ENCODE peak calls at places on chromosomes 1 and 21, in nine cellular contexts. One of them, this sample, is unnamed.

GRCh38 chr1:110606784-110607662 is 865 bp upstream of the KCNA2 start:
- DNase-seq in astrocyte of the spinal cord: no peak
- DNase-seq in GM12864: no peak
- DNase-seq in lower leg skin: peak
- DNase-seq in cardiac fibroblast: no peak
- DNase-seq in suprapubic skin: no peak
- DNase-seq in choroid plexus epithelial cell: peak
- DNase-seq in AG10803: no peak
- DNase-seq in heart left ventricle: no peak
- DNase-seq in this sample: no peak

GRCh38 chr1:89855413-89856123 is 34.7 kb downstream of the LRRC8D start:
- DNase-seq in cardiac fibroblast: peak
- DNase-seq in suprapubic skin: no peak
- DNase-seq in AG10803: peak
- DNase-seq in lower leg skin: no peak
- DNase-seq in heart left ventricle: no peak
- DNase-seq in GM12864: peak
- DNase-seq in astrocyte of the spinal cord: peak
- DNase-seq in choroid plexus epithelial cell: peak
- DNase-seq in this sample: peak

GRCh38 chr1:67479146-67479891 is 49.1 kb upstream of the SERBP1 start:
- DNase-seq in choroid plexus epithelial cell: peak
- DNase-seq in lower leg skin: no peak
- DNase-seq in AG10803: peak
- DNase-seq in cardiac fibroblast: peak
- DNase-seq in GM12864: no peak
- DNase-seq in astrocyte of the spinal cord: peak
- DNase-seq in heart left ventricle: peak
- DNase-seq in suprapubic skin: no peak
- DNase-seq in this sample: peak

GRCh38 chr1:6165027-6165426 is 15.1 kb downstream of the CHD5 start:
- DNase-seq in GM12864: no peak
- DNase-seq in heart left ventricle: no peak
- DNase-seq in cardiac fibroblast: no peak
- DNase-seq in choroid plexus epithelial cell: no peak
- DNase-seq in astrocyte of the spinal cord: no peak
- DNase-seq in lower leg skin: no peak
- DNase-seq in suprapubic skin: no peak
- DNase-seq in AG10803: no peak
- DNase-seq in this sample: no peak

GRCh38 chr1:16612332-16613172 is 812 bp downstream of the NBPF1 start:
- DNase-seq in lower leg skin: peak
- DNase-seq in astrocyte of the spinal cord: peak
- DNase-seq in choroid plexus epithelial cell: peak
- DNase-seq in suprapubic skin: peak
- DNase-seq in AG10803: peak
- DNase-seq in cardiac fibroblast: peak
- DNase-seq in heart left ventricle: peak
- DNase-seq in GM12864: no peak
- DNase-seq in this sample: peak

GRCh38 chr1:39261712-39262221 is 57.3 kb downstream of the MACF1 start:
- DNase-seq in cardiac fibroblast: peak
- DNase-seq in choroid plexus epithelial cell: peak
- DNase-seq in lower leg skin: no peak
- DNase-seq in AG10803: peak
- DNase-seq in astrocyte of the spinal cord: peak
- DNase-seq in heart left ventricle: no peak
- DNase-seq in suprapubic skin: no peak
- DNase-seq in GM12864: no peak
- DNase-seq in this sample: peak

GRCh38 chr1:192538407-192539311 is 36.9 kb upstream of the RGS1 start:
- DNase-seq in cardiac fibroblast: peak
- DNase-seq in lower leg skin: no peak
- DNase-seq in astrocyte of the spinal cord: peak
- DNase-seq in heart left ventricle: no peak
- DNase-seq in GM12864: no peak
- DNase-seq in suprapubic skin: no peak
- DNase-seq in choroid plexus epithelial cell: peak
- DNase-seq in AG10803: peak
- DNase-seq in this sample: no peak

GRCh38 chr1:54490361-54491248 is 57.4 kb upstream of the ACOT11 start:
- DNase-seq in GM12864: no peak
- DNase-seq in choroid plexus epithelial cell: peak
- DNase-seq in cardiac fibroblast: no peak
- DNase-seq in AG10803: no peak
- DNase-seq in suprapubic skin: no peak
- DNase-seq in astrocyte of the spinal cord: no peak
- DNase-seq in lower leg skin: no peak
- DNase-seq in heart left ventricle: peak
- DNase-seq in this sample: no peak

GRCh38 chr1:42747125-42747524 is 7.1 kb upstream of the CLDN19 start:
- DNase-seq in suprapubic skin: peak
- DNase-seq in AG10803: no peak
- DNase-seq in heart left ventricle: peak
- DNase-seq in lower leg skin: peak
- DNase-seq in cardiac fibroblast: peak
- DNase-seq in choroid plexus epithelial cell: peak
- DNase-seq in astrocyte of the spinal cord: no peak
- DNase-seq in GM12864: no peak
- DNase-seq in this sample: no peak

GRCh38 chr1:22944656-22945055 is 28.0 kb downstream of the LACTBL1 start:
- DNase-seq in heart left ventricle: no peak
- DNase-seq in cardiac fibroblast: no peak
- DNase-seq in astrocyte of the spinal cord: no peak
- DNase-seq in GM12864: no peak
- DNase-seq in choroid plexus epithelial cell: no peak
- DNase-seq in suprapubic skin: peak
- DNase-seq in lower leg skin: peak
- DNase-seq in AG10803: no peak
- DNase-seq in this sample: no peak

GRCh38 chr21:45768011-45768740 is 124.7 kb downstream of the PCBP3 start:
- DNase-seq in cardiac fibroblast: peak
- DNase-seq in astrocyte of the spinal cord: peak
- DNase-seq in heart left ventricle: no peak
- DNase-seq in suprapubic skin: no peak
- DNase-seq in AG10803: peak
- DNase-seq in GM12864: no peak
- DNase-seq in choroid plexus epithelial cell: peak
- DNase-seq in lower leg skin: peak
- DNase-seq in this sample: no peak

GRCh38 chr1:20730690-20731056 is 1.8 kb downstream of the SH2D5 start:
- DNase-seq in heart left ventricle: no peak
- DNase-seq in choroid plexus epithelial cell: no peak
- DNase-seq in AG10803: no peak
- DNase-seq in cardiac fibroblast: no peak
- DNase-seq in astrocyte of the spinal cord: no peak
- DNase-seq in suprapubic skin: no peak
- DNase-seq in GM12864: no peak
- DNase-seq in lower leg skin: peak
- DNase-seq in this sample: no peak

GRCh38 chr1:20728371-20729154 is 3.9 kb downstream of the SH2D5 start:
- DNase-seq in heart left ventricle: no peak
- DNase-seq in lower leg skin: peak
- DNase-seq in astrocyte of the spinal cord: no peak
- DNase-seq in choroid plexus epithelial cell: no peak
- DNase-seq in cardiac fibroblast: no peak
- DNase-seq in GM12864: no peak
- DNase-seq in AG10803: no peak
- DNase-seq in suprapubic skin: peak
- DNase-seq in this sample: no peak

GRCh38 chr1:20727746-20728316 is 4.7 kb downstream of the SH2D5 start:
- DNase-seq in lower leg skin: peak
- DNase-seq in astrocyte of the spinal cord: no peak
- DNase-seq in choroid plexus epithelial cell: peak
- DNase-seq in AG10803: peak
- DNase-seq in cardiac fibroblast: peak
- DNase-seq in suprapubic skin: no peak
- DNase-seq in heart left ventricle: no peak
- DNase-seq in GM12864: no peak
- DNase-seq in this sample: no peak

GRCh38 chr1:20729990-20730689 is 2.4 kb downstream of the SH2D5 start:
- DNase-seq in cardiac fibroblast: no peak
- DNase-seq in heart left ventricle: no peak
- DNase-seq in suprapubic skin: peak
- DNase-seq in AG10803: no peak
- DNase-seq in GM12864: no peak
- DNase-seq in astrocyte of the spinal cord: no peak
- DNase-seq in lower leg skin: peak
- DNase-seq in choroid plexus epithelial cell: no peak
- DNase-seq in this sample: no peak

GRCh38 chr1:20729155-20729931 is 3.2 kb downstream of the SH2D5 start:
- DNase-seq in astrocyte of the spinal cord: no peak
- DNase-seq in choroid plexus epithelial cell: no peak
- DNase-seq in AG10803: no peak
- DNase-seq in cardiac fibroblast: no peak
- DNase-seq in suprapubic skin: no peak
- DNase-seq in lower leg skin: peak
- DNase-seq in GM12864: no peak
- DNase-seq in heart left ventricle: no peak
- DNase-seq in this sample: no peak
- H3K4me3 ChIP-seq in astrocyte of the spinal cord: no peak
- H3K4me3 ChIP-seq in choroid plexus epithelial cell: no peak
- H3K4me3 ChIP-seq in AG10803: no peak
- H3K4me3 ChIP-seq in cardiac fibroblast: no peak
- H3K4me3 ChIP-seq in suprapubic skin: no peak
- H3K4me3 ChIP-seq in lower leg skin: no peak
- H3K4me3 ChIP-seq in GM12864: no peak
- H3K4me3 ChIP-seq in heart left ventricle: no peak
- H3K4me3 ChIP-seq in this sample: no peak

GRCh38 chr1:232170909-232171308 is 459.0 kb downstream of the SIPA1L2 start:
- DNase-seq in AG10803: no peak
- DNase-seq in choroid plexus epithelial cell: no peak
- DNase-seq in suprapubic skin: no peak
- DNase-seq in heart left ventricle: no peak
- DNase-seq in GM12864: no peak
- DNase-seq in astrocyte of the spinal cord: no peak
- DNase-seq in cardiac fibroblast: no peak
- DNase-seq in lower leg skin: no peak
- DNase-seq in this sample: peak
- TF ChIP-seq CTCF in AG10803: no peak
- TF ChIP-seq CTCF in choroid plexus epithelial cell: peak
- TF ChIP-seq CTCF in suprapubic skin: no peak
- TF ChIP-seq CTCF in heart left ventricle: no peak
- TF ChIP-seq CTCF in GM12864: no peak
- TF ChIP-seq CTCF in astrocyte of the spinal cord: no peak
- TF ChIP-seq CTCF in cardiac fibroblast: no peak
- TF ChIP-seq CTCF in lower leg skin: no peak
- TF ChIP-seq CTCF in this sample: peak

DNA sequence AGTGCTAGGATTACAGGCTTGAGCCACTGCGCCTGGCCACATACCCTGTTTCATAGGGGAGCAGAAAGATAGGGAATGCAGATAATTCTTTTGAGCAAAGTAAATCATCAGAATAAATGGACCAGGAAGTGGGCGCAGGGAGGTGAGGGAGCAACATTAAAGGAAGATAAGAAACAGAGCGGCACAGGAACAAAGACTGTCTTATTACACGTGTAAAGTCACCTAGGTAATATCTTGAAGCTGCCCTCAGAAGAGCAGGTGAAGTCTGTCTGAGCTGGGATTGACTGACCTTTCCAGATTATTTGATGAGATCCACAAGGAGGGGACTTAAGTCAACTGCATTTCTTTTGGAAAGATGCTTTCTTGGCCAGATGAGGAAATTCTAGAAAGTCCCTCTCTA is 7.7 kb downstream of the EPRS1 start:
- DNase-seq in AG10803: no peak
- DNase-seq in lower leg skin: no peak
- DNase-seq in heart left ventricle: no peak
- DNase-seq in suprapubic skin: no peak
- DNase-seq in choroid plexus epithelial cell: no peak
- DNase-seq in astrocyte of the spinal cord: no peak
- DNase-seq in GM12864: no peak
- DNase-seq in cardiac fibroblast: no peak
- DNase-seq in this sample: no peak
- H3K4me3 ChIP-seq in AG10803: no peak
- H3K4me3 ChIP-seq in lower leg skin: no peak
- H3K4me3 ChIP-seq in heart left ventricle: no peak
- H3K4me3 ChIP-seq in suprapubic skin: no peak
- H3K4me3 ChIP-seq in choroid plexus epithelial cell: no peak
- H3K4me3 ChIP-seq in astrocyte of the spinal cord: no peak
- H3K4me3 ChIP-seq in GM12864: no peak
- H3K4me3 ChIP-seq in cardiac fibroblast: no peak
- H3K4me3 ChIP-seq in this sample: no peak

GRCh38 chr1:35855016-35855700 is 27.9 kb upstream of the AGO1 start:
- DNase-seq in GM12864: no peak
- DNase-seq in lower leg skin: no peak
- DNase-seq in cardiac fibroblast: no peak
- DNase-seq in suprapubic skin: no peak
- DNase-seq in AG10803: no peak
- DNase-seq in astrocyte of the spinal cord: no peak
- DNase-seq in heart left ventricle: no peak
- DNase-seq in choroid plexus epithelial cell: no peak
- DNase-seq in this sample: no peak
- TF ChIP-seq CTCF in GM12864: no peak
- TF ChIP-seq CTCF in lower leg skin: no peak
- TF ChIP-seq CTCF in cardiac fibroblast: no peak
- TF ChIP-seq CTCF in suprapubic skin: no peak
- TF ChIP-seq CTCF in AG10803: no peak
- TF ChIP-seq CTCF in astrocyte of the spinal cord: no peak
- TF ChIP-seq CTCF in heart left ventricle: no peak
- TF ChIP-seq CTCF in choroid plexus epithelial cell: no peak
- TF ChIP-seq CTCF in this sample: no peak

DNA sequence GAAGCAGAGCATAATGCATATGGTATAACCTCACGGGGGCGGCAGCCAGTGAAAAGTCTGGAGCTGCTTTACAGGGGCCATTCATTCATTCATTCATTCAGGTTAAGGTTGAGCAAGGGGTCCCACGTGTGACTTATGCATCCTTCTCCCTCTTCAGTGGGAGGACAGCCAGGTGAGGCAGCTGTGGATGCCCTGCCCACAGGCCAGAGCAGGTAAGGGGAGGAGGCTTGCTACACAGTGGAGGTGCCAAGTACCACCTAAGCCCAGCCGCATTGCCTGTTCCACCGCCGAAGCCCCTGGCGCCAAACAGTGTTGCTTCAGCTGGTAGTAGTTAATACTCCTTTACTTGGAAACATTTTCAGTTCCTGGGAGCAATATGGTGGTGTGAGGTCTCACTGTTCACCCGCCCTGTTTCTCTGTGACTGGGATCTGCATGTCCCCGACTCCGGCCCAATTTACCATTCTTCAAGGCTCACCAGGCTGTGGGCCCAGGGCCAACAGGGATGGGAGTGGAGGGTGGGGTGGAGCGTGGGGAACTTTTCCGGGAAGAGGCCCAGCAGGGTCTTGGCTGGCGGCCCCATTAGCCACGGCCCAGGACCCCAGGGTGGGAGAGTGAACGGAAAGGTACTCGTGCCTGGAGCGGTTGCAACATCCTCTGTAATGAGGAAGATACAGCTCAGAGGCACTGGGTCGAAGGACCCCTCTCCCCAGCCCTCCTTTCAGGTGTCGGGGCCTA is 722 bp upstream of the PODN start:
- DNase-seq in suprapubic skin: peak
- DNase-seq in choroid plexus epithelial cell: peak
- DNase-seq in astrocyte of the spinal cord: no peak
- DNase-seq in cardiac fibroblast: peak
- DNase-seq in heart left ventricle: peak
- DNase-seq in lower leg skin: peak
- DNase-seq in AG10803: peak
- DNase-seq in GM12864: no peak
- DNase-seq in this sample: no peak
- H3K4me3 ChIP-seq in suprapubic skin: peak
- H3K4me3 ChIP-seq in choroid plexus epithelial cell: peak
- H3K4me3 ChIP-seq in astrocyte of the spinal cord: peak
- H3K4me3 ChIP-seq in cardiac fibroblast: peak
- H3K4me3 ChIP-seq in heart left ventricle: peak
- H3K4me3 ChIP-seq in lower leg skin: peak
- H3K4me3 ChIP-seq in AG10803: peak
- H3K4me3 ChIP-seq in GM12864: no peak
- H3K4me3 ChIP-seq in this sample: no peak

GRCh38 chr1:201376464-201377374 is 761 bp downstream of the TNNT2 start:
- DNase-seq in suprapubic skin: no peak
- DNase-seq in lower leg skin: no peak
- DNase-seq in choroid plexus epithelial cell: peak
- DNase-seq in GM12864: no peak
- DNase-seq in astrocyte of the spinal cord: peak
- DNase-seq in heart left ventricle: no peak
- DNase-seq in AG10803: peak
- DNase-seq in cardiac fibroblast: peak
- DNase-seq in this sample: peak
- TF ChIP-seq CTCF in suprapubic skin: peak
- TF ChIP-seq CTCF in lower leg skin: no peak
- TF ChIP-seq CTCF in choroid plexus epithelial cell: peak
- TF ChIP-seq CTCF in GM12864: peak
- TF ChIP-seq CTCF in astrocyte of the spinal cord: peak
- TF ChIP-seq CTCF in heart left ventricle: peak
- TF ChIP-seq CTCF in AG10803: peak
- TF ChIP-seq CTCF in cardiac fibroblast: peak
- TF ChIP-seq CTCF in this sample: peak